ENCODE peak calls at places on chromosomes 1 and 21, in four cellular contexts. One of them, this sample, is unnamed.

GRCh38 chr1:205619376-205619775 is 12.4 kb downstream of the ELK4 start:
- DNase-seq in HepG2: no peak
- DNase-seq in HEK293T: no peak
- DNase-seq in K562: no peak
- DNase-seq in this sample: no peak

GRCh38 chr1:43232071-43232470 is 37.7 kb upstream of the TMEM125 start:
- DNase-seq in HepG2: no peak
- DNase-seq in HEK293T: no peak
- DNase-seq in K562: no peak
- DNase-seq in this sample: no peak

GRCh38 chr1:36157115-36157903 is 1.3 kb downstream of the MAP7D1 start:
- DNase-seq in HepG2: no peak
- DNase-seq in HEK293T: no peak
- DNase-seq in K562: peak
- DNase-seq in this sample: no peak

GRCh38 chr1:68112835-68113243 is 62.4 kb upstream of the DIRAS3 start:
- DNase-seq in HepG2: no peak
- DNase-seq in HEK293T: no peak
- DNase-seq in K562: no peak
- DNase-seq in this sample: no peak

GRCh38 chr21:32257952-32258785 is 20.7 kb downstream of the MIS18A start:
- DNase-seq in HepG2: peak
- DNase-seq in HEK293T: peak
- DNase-seq in K562: peak
- DNase-seq in this sample: no peak

GRCh38 chr1:4428711-4429110 is 225.7 kb upstream of the AJAP1 start:
- DNase-seq in HepG2: no peak
- DNase-seq in HEK293T: no peak
- DNase-seq in K562: no peak
- DNase-seq in this sample: no peak

GRCh38 chr1:60920561-60920960 is 161.8 kb upstream of the NFIA start:
- DNase-seq in HepG2: no peak
- DNase-seq in HEK293T: no peak
- DNase-seq in K562: no peak
- DNase-seq in this sample: no peak

GRCh38 chr1:44270666-44271628 is 57.7 kb downstream of the DMAP1 start:
- DNase-seq in HepG2: no peak
- DNase-seq in HEK293T: no peak
- DNase-seq in K562: no peak
- DNase-seq in this sample: no peak

GRCh38 chr1:59015708-59016107 is 231.9 kb upstream of the JUN start:
- DNase-seq in HepG2: no peak
- DNase-seq in HEK293T: no peak
- DNase-seq in K562: no peak
- DNase-seq in this sample: no peak

GRCh38 chr1:117147856-117148588 is 26.5 kb upstream of the TRIM45 start:
- DNase-seq in HepG2: no peak
- DNase-seq in HEK293T: peak
- DNase-seq in K562: no peak
- DNase-seq in this sample: no peak

GRCh38 chr1:37765937-37766664 is 1.2 kb upstream of the EPHA10 start:
- DNase-seq in HepG2: no peak
- DNase-seq in HEK293T: no peak
- DNase-seq in K562: peak
- DNase-seq in this sample: no peak

GRCh38 chr1:152497273-152497672 is 13.3 kb upstream of the LCE5A start:
- DNase-seq in HepG2: peak
- DNase-seq in HEK293T: peak
- DNase-seq in K562: peak
- DNase-seq in this sample: no peak

GRCh38 chr21:25189497-25189896 is 417.8 kb downstream of the MRPL39 start:
- DNase-seq in HepG2: no peak
- DNase-seq in HEK293T: no peak
- DNase-seq in K562: no peak
- DNase-seq in this sample: no peak

GRCh38 chr1:12477936-12478611 is 139.9 kb downstream of the DHRS3 start:
- DNase-seq in HepG2: peak
- DNase-seq in HEK293T: peak
- DNase-seq in K562: peak
- DNase-seq in this sample: no peak

GRCh38 chr1:6519491-6519934 is 28.0 kb upstream of the PLEKHG5 start:
- DNase-seq in HepG2: no peak
- DNase-seq in HEK293T: no peak
- DNase-seq in K562: no peak
- DNase-seq in this sample: no peak

GRCh38 chr1:146019225-146020057 is 2.1 kb downstream of the HJV start:
- DNase-seq in HepG2: no peak
- DNase-seq in HEK293T: no peak
- DNase-seq in K562: no peak
- DNase-seq in this sample: no peak

GRCh38 chr1:48236716-48237470 is 14.4 kb downstream of the SLC5A9 start:
- DNase-seq in HepG2: peak
- DNase-seq in HEK293T: peak
- DNase-seq in K562: peak
- DNase-seq in this sample: no peak

GRCh38 chr1:100955322-100955721 is 59.4 kb downstream of the SLC30A7 start:
- DNase-seq in HepG2: no peak
- DNase-seq in HEK293T: no peak
- DNase-seq in K562: no peak
- DNase-seq in this sample: no peak

GRCh38 chr1:226640737-226641136 is 92.2 kb downstream of the STUM start:
- DNase-seq in HepG2: no peak
- DNase-seq in HEK293T: no peak
- DNase-seq in K562: no peak
- DNase-seq in this sample: no peak

GRCh38 chr1:163240705-163241104 is 38.0 kb upstream of the RGS5 start:
- DNase-seq in HepG2: no peak
- DNase-seq in HEK293T: no peak
- DNase-seq in K562: no peak
- DNase-seq in this sample: no peak

GRCh38 chr1:167105841-167106461 is 12.1 kb downstream of the STYXL2 start:
- DNase-seq in HepG2: no peak
- DNase-seq in HEK293T: no peak
- DNase-seq in K562: no peak
- DNase-seq in this sample: no peak

GRCh38 chr1:27544818-27545612 is 55.0 kb upstream of the WASF2 start:
- DNase-seq in HepG2: no peak
- DNase-seq in HEK293T: no peak
- DNase-seq in K562: no peak
- DNase-seq in this sample: no peak
- TF ChIP-seq TARDBP in HepG2: no peak
- TF ChIP-seq TARDBP in HEK293T: no peak
- TF ChIP-seq TARDBP in K562: no peak
- TF ChIP-seq TARDBP in this sample: no peak

DNA sequence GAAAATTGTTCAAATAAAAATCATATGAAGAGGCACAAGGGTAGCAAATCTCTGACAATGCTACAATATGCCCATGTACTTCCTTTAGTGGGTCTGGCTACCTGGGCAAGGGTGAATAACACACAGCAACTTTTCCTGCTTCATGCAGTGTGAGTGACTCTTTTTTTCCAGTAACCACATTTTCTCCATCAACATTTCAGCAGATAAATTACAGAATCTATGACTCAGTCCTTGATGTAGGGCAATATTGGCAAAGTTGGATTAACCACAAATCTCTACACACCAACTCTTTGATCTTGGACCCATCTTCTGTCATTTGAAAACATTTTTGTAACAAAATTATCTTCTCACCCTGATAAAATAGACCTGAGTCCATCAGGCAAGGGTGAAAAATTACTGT is 31.7 kb downstream of the ERICH3 start:
- DNase-seq in HepG2: no peak
- DNase-seq in HEK293T: no peak
- DNase-seq in K562: no peak
- DNase-seq in this sample: no peak
- TF ChIP-seq TARDBP in HepG2: no peak
- TF ChIP-seq TARDBP in HEK293T: no peak
- TF ChIP-seq TARDBP in K562: no peak
- TF ChIP-seq TARDBP in this sample: no peak

GRCh38 chr21:27498025-27498424 is 531.1 kb upstream of the ADAMTS5 start:
- DNase-seq in HepG2: no peak
- DNase-seq in HEK293T: no peak
- DNase-seq in K562: no peak
- DNase-seq in this sample: no peak

GRCh38 chr21:27495836-27496235 is 528.9 kb upstream of the ADAMTS5 start:
- DNase-seq in HepG2: no peak
- DNase-seq in HEK293T: no peak
- DNase-seq in K562: no peak
- DNase-seq in this sample: no peak
- TF ChIP-seq TARDBP in HepG2: no peak
- TF ChIP-seq TARDBP in HEK293T: no peak
- TF ChIP-seq TARDBP in K562: no peak
- TF ChIP-seq TARDBP in this sample: no peak

DNA sequence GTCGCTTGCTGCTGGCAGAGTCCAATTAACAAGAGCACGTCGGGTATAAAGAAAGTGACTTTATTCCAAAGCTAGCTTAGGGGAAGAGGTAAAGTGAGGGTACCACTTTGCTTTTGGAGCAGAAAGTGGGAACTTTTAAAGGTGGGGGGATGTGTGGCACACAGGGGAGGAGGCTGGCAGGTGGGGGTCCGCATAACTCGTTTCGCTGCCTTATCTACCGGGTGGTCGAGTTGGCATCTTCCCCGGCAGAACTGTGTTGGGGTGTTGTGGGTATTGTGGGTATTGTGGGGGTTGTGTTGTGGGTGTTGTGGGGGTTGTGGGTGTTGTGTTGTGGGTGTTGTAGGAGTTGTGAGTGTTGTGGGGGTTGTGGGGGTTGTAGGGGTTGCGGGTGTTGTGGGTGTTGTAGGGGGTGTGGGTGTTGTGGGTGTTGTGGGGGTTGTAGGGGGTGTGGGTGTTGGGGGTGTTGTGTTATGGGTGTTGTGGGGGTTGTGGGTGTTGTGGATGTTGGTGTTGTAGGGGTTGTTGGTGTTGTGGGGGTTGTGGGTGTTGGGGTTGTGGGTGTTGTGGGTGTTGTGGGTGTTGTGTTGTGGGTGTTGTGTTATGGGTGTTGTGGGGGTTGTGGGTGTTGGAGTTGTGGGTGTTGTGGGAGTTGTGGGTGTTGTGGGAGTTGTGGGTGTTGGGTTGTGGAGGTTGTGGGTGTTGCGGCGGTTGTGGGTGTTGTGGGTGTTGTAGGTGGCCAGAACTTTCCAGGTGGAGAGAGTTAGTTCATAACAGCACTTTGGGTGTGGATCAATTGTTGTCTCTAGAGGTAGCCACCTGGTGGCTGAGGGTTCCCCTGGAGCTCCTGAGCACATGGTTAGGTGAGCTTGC is 52.7 kb downstream of the AGPAT3 start:
- DNase-seq in HepG2: peak
- DNase-seq in HEK293T: no peak
- DNase-seq in K562: peak
- DNase-seq in this sample: peak
- TF ChIP-seq TARDBP in HepG2: no peak
- TF ChIP-seq TARDBP in HEK293T: no peak
- TF ChIP-seq TARDBP in K562: no peak
- TF ChIP-seq TARDBP in this sample: no peak

GRCh38 chr1:197869502-197869890 is 32.9 kb upstream of the C1orf53 start:
- DNase-seq in HepG2: no peak
- DNase-seq in HEK293T: no peak
- DNase-seq in K562: no peak
- DNase-seq in this sample: no peak

GRCh38 chr1:197865809-197866208 is 36.6 kb upstream of the C1orf53 start:
- DNase-seq in HepG2: no peak
- DNase-seq in HEK293T: no peak
- DNase-seq in K562: no peak
- DNase-seq in this sample: no peak

DNA sequence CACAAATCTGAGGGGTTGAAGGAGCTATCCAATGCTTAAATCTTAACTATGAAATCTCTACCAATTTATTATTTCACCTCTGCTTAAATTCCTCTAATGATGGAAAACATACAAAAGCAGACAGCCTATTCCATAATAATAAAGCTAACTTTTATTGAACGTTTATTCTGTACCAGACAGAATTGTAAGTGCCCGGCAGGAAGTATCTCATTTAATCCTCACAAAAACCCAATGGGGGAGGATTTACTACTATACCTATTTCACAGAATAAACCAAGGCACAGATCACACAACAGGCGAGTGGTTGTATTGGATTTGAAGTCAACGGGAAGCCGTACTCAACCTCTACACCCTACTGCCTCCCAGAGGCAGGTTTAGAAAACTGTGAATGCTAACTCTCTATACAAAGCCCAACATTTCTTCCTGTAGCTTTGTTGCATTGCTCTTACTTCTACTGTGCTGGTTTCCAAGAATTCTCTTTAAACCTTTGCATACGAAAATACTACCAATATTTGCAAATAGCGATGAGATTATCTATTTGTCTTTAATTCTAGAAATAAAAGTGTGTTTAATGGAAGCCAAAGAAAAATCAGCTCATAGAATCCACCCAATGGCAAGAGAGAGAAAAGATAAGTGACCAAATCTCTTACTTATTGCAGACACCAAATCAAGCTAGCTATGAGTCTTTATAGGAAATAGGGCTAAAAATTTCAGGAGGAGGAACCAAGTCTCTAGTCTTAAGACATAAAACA is 33.5 kb upstream of the C1orf53 start:
- DNase-seq in HepG2: peak
- DNase-seq in HEK293T: peak
- DNase-seq in K562: peak
- DNase-seq in this sample: no peak
- TF ChIP-seq TARDBP in HepG2: no peak
- TF ChIP-seq TARDBP in HEK293T: no peak
- TF ChIP-seq TARDBP in K562: no peak
- TF ChIP-seq TARDBP in this sample: no peak

GRCh38 chr1:157040802-157041201 is 4.7 kb downstream of the ARHGEF11 start:
- DNase-seq in HepG2: no peak
- DNase-seq in HEK293T: no peak
- DNase-seq in K562: peak
- DNase-seq in this sample: no peak
- TF ChIP-seq TARDBP in HepG2: no peak
- TF ChIP-seq TARDBP in HEK293T: no peak
- TF ChIP-seq TARDBP in K562: no peak
- TF ChIP-seq TARDBP in this sample: no peak

GRCh38 chr1:161511756-161512060 is 6.5 kb downstream of the FCGR2A start:
- DNase-seq in HepG2: no peak
- DNase-seq in HEK293T: no peak
- DNase-seq in K562: no peak
- DNase-seq in this sample: no peak
- TF ChIP-seq TARDBP in HepG2: no peak
- TF ChIP-seq TARDBP in HEK293T: no peak
- TF ChIP-seq TARDBP in K562: no peak
- TF ChIP-seq TARDBP in this sample: no peak

This sample was measured in GM12878.